ENCODE peak calls at places on chromosomes 2 and 18, in ten cellular contexts. One of them, this sample, is unnamed.

GRCh38 chr2:57376985-57377384 is 669.6 kb upstream of the VRK2 start:
- DNase-seq in fibroblast of mammary gland: peak; percentile 14
- DNase-seq in HT-29: peak; percentile 11
- DNase-seq in NCI-H2081: no peak
- DNase-seq in PC-3: peak; percentile 26
- DNase-seq in activated CD4-positive, alpha-beta T cell treated with anti-CD3 and anti-CD28 coated beads, Interleukin-2, amount 50 U/mL, for 48 hours: no peak
- DNase-seq in DMS79 treated with DMSO at 0.1 percent for 48 hours: no peak
- DNase-seq in NCI-H146: no peak
- DNase-seq in stimulated activated CD8-positive, alpha-beta memory T cell treated with anti-CD3 and anti-CD28 coated beads, Interleukin-4, amount 100 ng/mL, for 1 hour: no peak
- DNase-seq in EH: peak; percentile 38
- DNase-seq in this sample: no peak

GRCh38 chr2:236762628-236763027 is 193.0 kb downstream of the ACKR3 start:
- DNase-seq in stimulated activated CD8-positive, alpha-beta memory T cell treated with anti-CD3 and anti-CD28 coated beads, Interleukin-4, amount 100 ng/mL, for 1 hour: no peak
- DNase-seq in activated CD4-positive, alpha-beta T cell treated with anti-CD3 and anti-CD28 coated beads, Interleukin-2, amount 50 U/mL, for 48 hours: no peak
- DNase-seq in fibroblast of mammary gland: peak; percentile 11
- DNase-seq in EH: no peak
- DNase-seq in PC-3: peak; percentile 13
- DNase-seq in DMS79 treated with DMSO at 0.1 percent for 48 hours: no peak
- DNase-seq in NCI-H2081: no peak
- DNase-seq in NCI-H146: no peak
- DNase-seq in HT-29: no peak
- DNase-seq in this sample: no peak

GRCh38 chr18:77522031-77522675 is 272.5 kb downstream of the GALR1 start:
- DNase-seq in DMS79 treated with DMSO at 0.1 percent for 48 hours: no peak
- DNase-seq in HT-29: no peak
- DNase-seq in EH: no peak
- DNase-seq in PC-3: no peak
- DNase-seq in stimulated activated CD8-positive, alpha-beta memory T cell treated with anti-CD3 and anti-CD28 coated beads, Interleukin-4, amount 100 ng/mL, for 1 hour: no peak
- DNase-seq in fibroblast of mammary gland: peak; percentile 78
- DNase-seq in NCI-H2081: no peak
- DNase-seq in activated CD4-positive, alpha-beta T cell treated with anti-CD3 and anti-CD28 coated beads, Interleukin-2, amount 50 U/mL, for 48 hours: no peak
- DNase-seq in NCI-H146: no peak
- DNase-seq in this sample: no peak

GRCh38 chr2:39492095-39492590 is 55.1 kb upstream of the MAP4K3 start:
- DNase-seq in DMS79 treated with DMSO at 0.1 percent for 48 hours: no peak
- DNase-seq in NCI-H2081: peak; percentile 3
- DNase-seq in fibroblast of mammary gland: peak; percentile 98
- DNase-seq in HT-29: peak; percentile 18
- DNase-seq in EH: peak; percentile 94
- DNase-seq in PC-3: peak; percentile 97
- DNase-seq in activated CD4-positive, alpha-beta T cell treated with anti-CD3 and anti-CD28 coated beads, Interleukin-2, amount 50 U/mL, for 48 hours: no peak
- DNase-seq in stimulated activated CD8-positive, alpha-beta memory T cell treated with anti-CD3 and anti-CD28 coated beads, Interleukin-4, amount 100 ng/mL, for 1 hour: no peak
- DNase-seq in NCI-H146: no peak
- DNase-seq in this sample: no peak

GRCh38 chr2:200618590-200619021 is 32.8 kb downstream of the AOX1 start:
- DNase-seq in PC-3: peak; percentile 34
- DNase-seq in NCI-H146: no peak
- DNase-seq in DMS79 treated with DMSO at 0.1 percent for 48 hours: no peak
- DNase-seq in NCI-H2081: no peak
- DNase-seq in EH: peak; percentile 67
- DNase-seq in activated CD4-positive, alpha-beta T cell treated with anti-CD3 and anti-CD28 coated beads, Interleukin-2, amount 50 U/mL, for 48 hours: no peak
- DNase-seq in fibroblast of mammary gland: peak; percentile 79
- DNase-seq in HT-29: peak; percentile 48
- DNase-seq in stimulated activated CD8-positive, alpha-beta memory T cell treated with anti-CD3 and anti-CD28 coated beads, Interleukin-4, amount 100 ng/mL, for 1 hour: no peak
- DNase-seq in this sample: no peak

GRCh38 chr18:10783941-10784340 is 258.1 kb downstream of the NAPG start:
- DNase-seq in NCI-H146: no peak
- DNase-seq in EH: no peak
- DNase-seq in PC-3: no peak
- DNase-seq in stimulated activated CD8-positive, alpha-beta memory T cell treated with anti-CD3 and anti-CD28 coated beads, Interleukin-4, amount 100 ng/mL, for 1 hour: no peak
- DNase-seq in DMS79 treated with DMSO at 0.1 percent for 48 hours: no peak
- DNase-seq in NCI-H2081: no peak
- DNase-seq in HT-29: no peak
- DNase-seq in activated CD4-positive, alpha-beta T cell treated with anti-CD3 and anti-CD28 coated beads, Interleukin-2, amount 50 U/mL, for 48 hours: no peak
- DNase-seq in fibroblast of mammary gland: no peak
- DNase-seq in this sample: no peak

GRCh38 chr2:106095478-106096392 is 98.4 kb downstream of the UXS1 start:
- DNase-seq in activated CD4-positive, alpha-beta T cell treated with anti-CD3 and anti-CD28 coated beads, Interleukin-2, amount 50 U/mL, for 48 hours: peak; percentile 67
- DNase-seq in NCI-H146: no peak
- DNase-seq in NCI-H2081: no peak
- DNase-seq in stimulated activated CD8-positive, alpha-beta memory T cell treated with anti-CD3 and anti-CD28 coated beads, Interleukin-4, amount 100 ng/mL, for 1 hour: peak; percentile 51
- DNase-seq in PC-3: no peak
- DNase-seq in EH: no peak
- DNase-seq in fibroblast of mammary gland: no peak
- DNase-seq in HT-29: no peak
- DNase-seq in DMS79 treated with DMSO at 0.1 percent for 48 hours: no peak
- DNase-seq in this sample: no peak

GRCh38 chr2:32735370-32735769 is 107.5 kb downstream of the TTC27 start:
- DNase-seq in activated CD4-positive, alpha-beta T cell treated with anti-CD3 and anti-CD28 coated beads, Interleukin-2, amount 50 U/mL, for 48 hours: no peak
- DNase-seq in EH: no peak
- DNase-seq in NCI-H2081: no peak
- DNase-seq in HT-29: no peak
- DNase-seq in fibroblast of mammary gland: no peak
- DNase-seq in stimulated activated CD8-positive, alpha-beta memory T cell treated with anti-CD3 and anti-CD28 coated beads, Interleukin-4, amount 100 ng/mL, for 1 hour: no peak
- DNase-seq in NCI-H146: no peak
- DNase-seq in DMS79 treated with DMSO at 0.1 percent for 48 hours: no peak
- DNase-seq in PC-3: no peak
- DNase-seq in this sample: no peak

GRCh38 chr2:148122788-148123187 is 101.9 kb downstream of the MBD5 start:
- DNase-seq in stimulated activated CD8-positive, alpha-beta memory T cell treated with anti-CD3 and anti-CD28 coated beads, Interleukin-4, amount 100 ng/mL, for 1 hour: no peak
- DNase-seq in EH: peak; percentile 38
- DNase-seq in NCI-H146: no peak
- DNase-seq in activated CD4-positive, alpha-beta T cell treated with anti-CD3 and anti-CD28 coated beads, Interleukin-2, amount 50 U/mL, for 48 hours: no peak
- DNase-seq in HT-29: no peak
- DNase-seq in DMS79 treated with DMSO at 0.1 percent for 48 hours: no peak
- DNase-seq in fibroblast of mammary gland: peak; percentile 90
- DNase-seq in PC-3: peak; percentile 34
- DNase-seq in NCI-H2081: no peak
- DNase-seq in this sample: no peak

GRCh38 chr2:64653174-64654062 is at the start of gene SERTAD2:
- DNase-seq in activated CD4-positive, alpha-beta T cell treated with anti-CD3 and anti-CD28 coated beads, Interleukin-2, amount 50 U/mL, for 48 hours: peak; percentile 72
- DNase-seq in fibroblast of mammary gland: peak; percentile 77
- DNase-seq in PC-3: peak; percentile 81
- DNase-seq in EH: peak; percentile 91
- DNase-seq in HT-29: peak; percentile 88
- DNase-seq in NCI-H2081: peak; percentile 82
- DNase-seq in NCI-H146: peak; percentile 87
- DNase-seq in stimulated activated CD8-positive, alpha-beta memory T cell treated with anti-CD3 and anti-CD28 coated beads, Interleukin-4, amount 100 ng/mL, for 1 hour: peak; percentile 71
- DNase-seq in DMS79 treated with DMSO at 0.1 percent for 48 hours: peak; percentile 73
- DNase-seq in this sample: peak; percentile 84

GRCh38 chr2:97730245-97730644 is 16.9 kb downstream of the ZAP70 start:
- DNase-seq in fibroblast of mammary gland: peak; percentile 48
- DNase-seq in NCI-H146: no peak
- DNase-seq in DMS79 treated with DMSO at 0.1 percent for 48 hours: no peak
- DNase-seq in HT-29: no peak
- DNase-seq in PC-3: peak; percentile 7
- DNase-seq in NCI-H2081: no peak
- DNase-seq in stimulated activated CD8-positive, alpha-beta memory T cell treated with anti-CD3 and anti-CD28 coated beads, Interleukin-4, amount 100 ng/mL, for 1 hour: no peak
- DNase-seq in EH: peak; percentile 56
- DNase-seq in activated CD4-positive, alpha-beta T cell treated with anti-CD3 and anti-CD28 coated beads, Interleukin-2, amount 50 U/mL, for 48 hours: no peak
- DNase-seq in this sample: no peak

GRCh38 chr2:212124597-212124996 is 414.0 kb downstream of the ERBB4 start:
- DNase-seq in HT-29: no peak
- DNase-seq in DMS79 treated with DMSO at 0.1 percent for 48 hours: no peak
- DNase-seq in EH: no peak
- DNase-seq in NCI-H146: no peak
- DNase-seq in stimulated activated CD8-positive, alpha-beta memory T cell treated with anti-CD3 and anti-CD28 coated beads, Interleukin-4, amount 100 ng/mL, for 1 hour: no peak
- DNase-seq in NCI-H2081: no peak
- DNase-seq in activated CD4-positive, alpha-beta T cell treated with anti-CD3 and anti-CD28 coated beads, Interleukin-2, amount 50 U/mL, for 48 hours: no peak
- DNase-seq in PC-3: no peak
- DNase-seq in fibroblast of mammary gland: no peak
- DNase-seq in this sample: no peak

GRCh38 chr2:155663265-155663664 is 669.3 kb downstream of the NR4A2 start:
- DNase-seq in fibroblast of mammary gland: peak; percentile 2
- DNase-seq in NCI-H2081: no peak
- DNase-seq in HT-29: no peak
- DNase-seq in NCI-H146: no peak
- DNase-seq in DMS79 treated with DMSO at 0.1 percent for 48 hours: no peak
- DNase-seq in activated CD4-positive, alpha-beta T cell treated with anti-CD3 and anti-CD28 coated beads, Interleukin-2, amount 50 U/mL, for 48 hours: no peak
- DNase-seq in EH: no peak
- DNase-seq in PC-3: peak; percentile 67
- DNase-seq in stimulated activated CD8-positive, alpha-beta memory T cell treated with anti-CD3 and anti-CD28 coated beads, Interleukin-4, amount 100 ng/mL, for 1 hour: no peak
- DNase-seq in this sample: no peak

GRCh38 chr18:32148185-32148870 is 41.5 kb upstream of the MEP1B start:
- DNase-seq in activated CD4-positive, alpha-beta T cell treated with anti-CD3 and anti-CD28 coated beads, Interleukin-2, amount 50 U/mL, for 48 hours: no peak
- DNase-seq in DMS79 treated with DMSO at 0.1 percent for 48 hours: no peak
- DNase-seq in fibroblast of mammary gland: no peak
- DNase-seq in EH: no peak
- DNase-seq in HT-29: no peak
- DNase-seq in PC-3: no peak
- DNase-seq in NCI-H146: no peak
- DNase-seq in stimulated activated CD8-positive, alpha-beta memory T cell treated with anti-CD3 and anti-CD28 coated beads, Interleukin-4, amount 100 ng/mL, for 1 hour: no peak
- DNase-seq in NCI-H2081: no peak
- DNase-seq in this sample: no peak

GRCh38 chr18:40387130-40387821 is 1567.8 kb upstream of the PIK3C3 start:
- DNase-seq in EH: no peak
- DNase-seq in HT-29: no peak
- DNase-seq in stimulated activated CD8-positive, alpha-beta memory T cell treated with anti-CD3 and anti-CD28 coated beads, Interleukin-4, amount 100 ng/mL, for 1 hour: no peak
- DNase-seq in DMS79 treated with DMSO at 0.1 percent for 48 hours: no peak
- DNase-seq in PC-3: no peak
- DNase-seq in NCI-H146: no peak
- DNase-seq in fibroblast of mammary gland: no peak
- DNase-seq in NCI-H2081: no peak
- DNase-seq in activated CD4-positive, alpha-beta T cell treated with anti-CD3 and anti-CD28 coated beads, Interleukin-2, amount 50 U/mL, for 48 hours: no peak
- DNase-seq in this sample: no peak

GRCh38 chr2:29270606-29271005 is 155.4 kb downstream of the CLIP4 start:
- DNase-seq in HT-29: no peak
- DNase-seq in NCI-H146: no peak
- DNase-seq in EH: no peak
- DNase-seq in PC-3: no peak
- DNase-seq in stimulated activated CD8-positive, alpha-beta memory T cell treated with anti-CD3 and anti-CD28 coated beads, Interleukin-4, amount 100 ng/mL, for 1 hour: no peak
- DNase-seq in NCI-H2081: no peak
- DNase-seq in fibroblast of mammary gland: no peak
- DNase-seq in DMS79 treated with DMSO at 0.1 percent for 48 hours: no peak
- DNase-seq in activated CD4-positive, alpha-beta T cell treated with anti-CD3 and anti-CD28 coated beads, Interleukin-2, amount 50 U/mL, for 48 hours: no peak
- DNase-seq in this sample: no peak